ENCODE peak calls at places on chromosomes 5 and 9, in nine cellular contexts. Y is ecto neural progenitor cell; F is posterior cingulate gyrus; E is upper lobe of right lung; B is hippocampal formation; R is fibroblast of gingiva; A is tibial artery; O is hypothalamus; M is activated T-helper 9 cell treated with anti-CD3 and anti-CD28 coated beads, Interleukin-2, amount 50 U/mL, for 16 hours. U is an unnamed sample.

GRCh38 chr5:1374680-1375055 is 29.8 kb upstream of the CLPTM1L start:
- DNase-seq in F (peak), M (no peak), B (no peak), Y (no peak), E (no peak), A (no peak), O (no peak), R (peak), U (no peak)

GRCh38 chr5:121816164-121816563 is 35.5 kb upstream of the FTMT start:
- DNase-seq in E (no peak), R (no peak), B (no peak), F (no peak), M (no peak), O (no peak), Y (no peak), A (no peak), U (no peak)

GRCh38 chr5:175494271-175495183 is 16.2 kb downstream of the SFXN1 start:
- DNase-seq in M (no peak), F (no peak), E (no peak), B (no peak), R (peak), A (no peak), Y (no peak), O (no peak), U (no peak)

GRCh38 chr5:150406120-150407096 is 6.3 kb downstream of the CD74 start:
- DNase-seq in B (no peak), A (no peak), F (peak), Y (no peak), M (no peak), O (no peak), E (no peak), R (no peak), U (no peak)

GRCh38 chr5:67997148-67997547 is 218.4 kb upstream of the PIK3R1 start:
- DNase-seq in B (no peak), Y (no peak), F (no peak), M (no peak), E (no peak), O (no peak), A (no peak), R (no peak), U (no peak)

GRCh38 chr9:133290751-133291302 is 15.8 kb upstream of the ABO start:
- DNase-seq in F (no peak), R (no peak), B (no peak), O (no peak), Y (no peak), E (no peak), M (no peak), A (no peak), U (no peak)

GRCh38 chr9:137255448-137256114 is 454 bp downstream of the NELFB start:
- DNase-seq in F (no peak), O (no peak), Y (no peak), E (peak), M (no peak), B (no peak), A (no peak), R (no peak), U (no peak)

GRCh38 chr5:36664762-36665161 is 58.4 kb downstream of the SLC1A3 start:
- DNase-seq in A (no peak), O (no peak), Y (no peak), M (no peak), B (no peak), E (no peak), F (no peak), R (no peak), U (no peak)

GRCh38 chr5:171857537-171857936 is 71.9 kb downstream of the SMIM23 start:
- DNase-seq in E (no peak), B (no peak), A (no peak), F (no peak), Y (peak), O (no peak), R (no peak), M (no peak), U (no peak)

GRCh38 chr5:105745111-105745510 is 1925.6 kb downstream of the EFNA5 start:
- DNase-seq in F (no peak), B (no peak), O (no peak), M (no peak), Y (no peak), E (no peak), A (no peak), R (no peak), U (no peak)

GRCh38 chr5:143683459-143683858 is 128.5 kb upstream of the HMHB1 start:
- DNase-seq in Y (no peak), O (no peak), E (no peak), R (no peak), F (no peak), A (no peak), M (no peak), B (no peak), U (no peak)

GRCh38 chr9:13627502-13627901 is 348.0 kb upstream of the MPDZ start:
- DNase-seq in F (no peak), R (no peak), O (no peak), Y (no peak), M (no peak), E (no peak), A (no peak), B (no peak), U (no peak)

GRCh38 chr9:14218253-14218652 is 95.7 kb downstream of the NFIB start:
- DNase-seq in A (no peak), B (no peak), M (no peak), E (no peak), R (no peak), F (no peak), Y (no peak), O (no peak), U (no peak)

GRCh38 chr5:54093081-54093492 is 217.3 kb downstream of the ARL15 start:
- DNase-seq in O (no peak), E (no peak), A (no peak), R (no peak), Y (no peak), B (no peak), F (no peak), M (no peak), U (no peak)